ENCODE peak calls at places on chromosomes 16 and 17, in eight cellular contexts. W is upper lobe of right lung, M is transverse colon, F is stomach, V is NT2/D1, I is RWPE2, O is heart right ventricle, G is cardiac muscle cell. Z is an unnamed sample. For H3K4me1, H3K36me3 and H3K9me3, the result is how much of the 10 kb centered on the place peaks cover.

GRCh38 chr17:4073983-4074830 is 68.6 kb downstream of the ZZEF1 start:
- DNase-seq in W (no peak), M (peak), F (peak), V (no peak), I (no peak), O (peak), G (no peak), Z (no peak)

GRCh38 chr17:41003926-41004325 is 4.2 kb upstream of the KRTAP3-2 start:
- DNase-seq in W (no peak), M (no peak), F (no peak), V (no peak), I (no peak), O (no peak), G (no peak), Z (no peak)

GRCh38 chr16:49016461-49016860 is 265.2 kb downstream of the CBLN1 start:
- DNase-seq in W (no peak), M (no peak), F (no peak), V (no peak), I (no peak), O (no peak), G (no peak), Z (no peak)

GRCh38 chr16:84040206-84040822 is 2.3 kb downstream of the SLC38A8 start:
- DNase-seq in W (no peak), M (no peak), F (no peak), V (no peak), I (no peak), O (no peak), G (no peak), Z (no peak)

GRCh38 chr16:86080982-86081381 is 182.0 kb downstream of the IRF8 start:
- DNase-seq in W (no peak), M (no peak), F (no peak), V (no peak), I (no peak), O (no peak), G (no peak), Z (no peak)

GRCh38 chr16:11256657-11257130 is 690 bp upstream of the SOCS1 start:
- DNase-seq in W (no peak), M (peak), F (peak), V (no peak), I (no peak), O (peak), G (peak), Z (peak)

GRCh38 chr17:35447494-35447893 is 1.1 kb downstream of the SLFN13 start:
- DNase-seq in W (no peak), M (no peak), F (no peak), V (no peak), I (no peak), O (peak), G (peak), Z (no peak)

GRCh38 chr16:1614226-1615102 is 2.3 kb downstream of the CRAMP1 start:
- DNase-seq in W (no peak), M (peak), F (peak), V (no peak), I (no peak), O (peak), G (peak), Z (no peak)

GRCh38 chr17:8359769-8360168 is 16.7 kb downstream of the KRABD2 start:
- DNase-seq in W (no peak), M (no peak), F (no peak), V (no peak), I (no peak), O (peak), G (peak), Z (no peak)

GRCh38 chr17:21285164-21286065 is 904 bp downstream of the MAP2K3 start:
- DNase-seq in W (peak), M (peak), F (peak), V (no peak), I (no peak), O (no peak), G (peak), Z (no peak)

GRCh38 chr16:3482659-3483241 is 12.5 kb downstream of the C16orf90 start:
- DNase-seq in W (no peak), M (no peak), F (no peak), V (no peak), I (no peak), O (no peak), G (no peak), Z (no peak)

GRCh38 chr17:28404461-28404811 is 1.6 kb downstream of the SLC46A1 start:
- DNase-seq in W (peak), M (no peak), F (no peak), V (no peak), I (no peak), O (no peak), G (no peak), Z (no peak)

GRCh38 chr16:24035127-24035842 is 199.5 kb downstream of the PRKCB start:
- DNase-seq in W (no peak), M (peak), F (no peak), V (no peak), I (no peak), O (no peak), G (no peak), Z (no peak)

GRCh38 chr17:74528491-74529199 is 2.6 kb downstream of the CD300LB start:
- DNase-seq in W (no peak), M (no peak), F (peak), V (no peak), I (no peak), O (peak), G (no peak), Z (no peak)

GRCh38 chr16:62225675-62226074 is 189.4 kb upstream of the CDH8 start:
- DNase-seq in W (peak), M (peak), F (peak), V (peak), I (peak), O (peak), G (peak), Z (peak)

GRCh38 chr17:31787857-31788570 is 71.0 kb downstream of the COPRS start:
- DNase-seq in W (peak), M (peak), F (no peak), V (no peak), I (peak), O (no peak), G (peak), Z (no peak)

GRCh38 chr16:81198635-81199034 is 39.9 kb upstream of the BCO1 start:
- DNase-seq in W (no peak), M (no peak), F (no peak), V (no peak), I (no peak), O (no peak), G (peak), Z (no peak)

GRCh38 chr16:1610071-1610840 is 1.6 kb downstream of the IFT140 start:
- DNase-seq in W (peak), M (peak), F (peak), V (peak), I (peak), O (peak), G (peak), Z (peak)

GRCh38 chr17:39923836-39924690 is 3.3 kb downstream of the ORMDL3 start:
- DNase-seq in W (no peak), M (no peak), F (no peak), V (no peak), I (no peak), O (no peak), G (peak), Z (no peak)

GRCh38 chr17:10836966-10837599 is 804 bp downstream of the PIRT start:
- DNase-seq in W (no peak), M (peak), F (peak), V (no peak), I (no peak), O (no peak), G (no peak), Z (no peak)

GRCh38 chr17:82948081-82948511 is 108.3 kb upstream of the ZNF750 start:
- DNase-seq in W (peak), M (peak), F (no peak), V (no peak), I (peak), O (no peak), G (no peak), Z (no peak)

GRCh38 chr17:78049609-78050008 is 78.9 kb downstream of the TMC6 start:
- DNase-seq in W (no peak), M (no peak), F (no peak), V (no peak), I (no peak), O (no peak), G (no peak), Z (no peak)

GRCh38 chr16:86391486-86391885 is 118.8 kb upstream of the FOXF1 start:
- DNase-seq in W (no peak), M (no peak), F (no peak), V (no peak), I (no peak), O (no peak), G (no peak), Z (no peak)

GRCh38 chr17:35160354-35161201 is 13.0 kb downstream of the UNC45B start:
- DNase-seq in W (no peak), M (no peak), F (no peak), V (no peak), I (no peak), O (no peak), G (no peak), Z (no peak)

GRCh38 chr17:8192070-8192815 is 2.3 kb upstream of the BORCS6 start:
- DNase-seq in W (peak), M (peak), F (peak), V (no peak), I (peak), O (peak), G (peak), Z (peak)

GRCh38 chr17:40437095-40437732 is 6.0 kb upstream of the IGFBP4 start:
- DNase-seq in W (no peak), M (no peak), F (no peak), V (no peak), I (no peak), O (no peak), G (no peak), Z (no peak)

GRCh38 chr17:42284566-42284965 is 3.7 kb upstream of the STAT5A start:
- DNase-seq in W (no peak), M (no peak), F (peak), V (no peak), I (peak), O (no peak), G (no peak), Z (peak)

GRCh38 chr16:9134739-9135138 is 43.3 kb downstream of the HAPSTR1 start:
- DNase-seq in W (peak), M (peak), F (peak), V (peak), I (no peak), O (peak), G (peak), Z (peak)

GRCh38 chr16:66742409-66742808 is 9.0 kb downstream of the DYNC1LI2 start:
- DNase-seq in W (no peak), M (no peak), F (no peak), V (no peak), I (no peak), O (no peak), G (peak), Z (no peak)

GRCh38 chr17:66481259-66481658 is 178.8 kb downstream of the PRKCA start:
- DNase-seq in W (no peak), M (no peak), F (no peak), V (no peak), I (no peak), O (no peak), G (no peak), Z (no peak)

GRCh38 chr17:64497565-64498035 is 746 bp upstream of the POLG2 start:
- DNase-seq in W (no peak), M (no peak), F (no peak), V (no peak), I (no peak), O (no peak), G (no peak), Z (no peak)

GRCh38 chr17:50697663-50698272 is 9.9 kb downstream of the ANKRD40 start:
- DNase-seq in W (no peak), M (no peak), F (no peak), V (no peak), I (no peak), O (no peak), G (no peak), Z (no peak)
- H3K4me1 ChIP-seq in W (under half), M (under half), F (half or more), V (under half), I (under half), O (under half), G (under half), Z (under half)

GRCh38 chr16:47568355-47568754 is 107.2 kb downstream of the PHKB start:
- DNase-seq in W (no peak), M (no peak), F (no peak), V (no peak), I (no peak), O (no peak), G (no peak), Z (no peak)

GRCh38 chr16:47567321-47567720 is 106.2 kb downstream of the PHKB start:
- DNase-seq in W (no peak), M (no peak), F (no peak), V (no peak), I (no peak), O (no peak), G (no peak), Z (no peak)

GRCh38 chr16:47574091-47575054 is 113.2 kb downstream of the PHKB start:
- DNase-seq in W (no peak), M (no peak), F (no peak), V (peak), I (no peak), O (no peak), G (peak), Z (no peak)

GRCh38 chr16:47571049-47571448 is 109.9 kb downstream of the PHKB start:
- DNase-seq in W (no peak), M (no peak), F (no peak), V (no peak), I (no peak), O (no peak), G (no peak), Z (no peak)

DNA sequence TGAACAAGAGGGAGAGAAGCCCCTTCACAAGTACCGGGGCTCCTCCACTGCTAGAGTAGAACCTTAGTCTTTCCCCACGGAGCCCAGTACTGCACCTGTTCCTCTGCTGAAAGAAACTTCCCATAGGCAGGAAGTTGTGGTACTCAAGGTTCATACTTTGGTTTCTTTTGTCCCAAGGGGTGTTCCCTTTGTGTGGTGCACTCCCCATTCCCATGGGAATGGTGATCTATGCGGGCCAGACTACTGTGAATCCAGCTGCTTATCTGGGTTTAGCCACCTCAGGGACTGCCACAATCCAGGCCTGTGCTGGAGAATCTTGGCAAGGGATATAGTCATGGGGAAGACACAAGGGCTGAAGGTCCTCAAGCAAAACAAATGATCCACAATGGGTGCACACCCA is 110.6 kb downstream of the PHKB start:
- DNase-seq in W (no peak), M (no peak), F (no peak), V (no peak), I (no peak), O (no peak), G (no peak), Z (no peak)
- H3K36me3 ChIP-seq in W (under half), M (under half), F (under half), V (under half), I (under half), O (under half), G (under half), Z (under half)

DNA sequence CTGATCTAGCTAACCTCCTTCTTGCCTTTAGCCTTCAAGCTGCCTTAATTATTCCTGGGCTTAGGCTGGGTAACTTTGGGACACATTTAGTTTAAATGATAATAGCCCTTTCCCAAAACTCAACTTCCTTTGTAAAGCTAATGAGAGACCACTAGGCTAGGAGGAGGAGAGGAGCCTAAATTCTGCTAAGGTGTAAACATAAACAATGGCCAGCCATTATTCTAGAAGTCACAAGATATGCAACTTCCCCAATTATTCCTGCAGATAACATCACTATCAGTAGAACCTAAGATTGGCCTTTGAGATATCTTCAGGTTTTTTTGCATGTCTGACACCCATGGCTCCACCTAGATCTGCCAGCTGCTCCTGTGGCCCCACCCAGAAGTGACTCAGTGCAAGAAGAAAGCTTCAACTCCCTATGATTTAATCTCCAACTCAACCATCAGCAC is 131.2 kb upstream of the FAM20A start:
- DNase-seq in W (no peak), M (no peak), F (no peak), V (peak), I (no peak), O (no peak), G (no peak), Z (peak)
- H3K9me3 ChIP-seq in W (under half), M (under half), F (under half), V (half or more), I (under half), O (under half), G (under half), Z (under half)

GRCh38 chr17:46126840-46127239 is 66.4 kb downstream of the KANSL1 start:
- DNase-seq in W (no peak), M (no peak), F (no peak), V (no peak), I (no peak), O (no peak), G (no peak), Z (no peak)
- H3K4me1 ChIP-seq in W (half or more), M (under half), F (half or more), V (under half), I (under half), O (half or more), G (half or more), Z (under half)

Z was measured in HAP-1.